ENCODE peak calls at places on chromosomes 1 and 21, in ten cellular contexts. O, M, P, C, K, S, T, V, J and H are unnamed samples.

GRCh38 chr1:198597690-198598430 is 41.0 kb upstream of the PTPRC start:
- DNase-seq in O (no peak), M (no peak), P (no peak), C (no peak), K (no peak), S (no peak), T (no peak), V (no peak), J (no peak), H (no peak)

GRCh38 chr1:23475134-23475628 is 8.8 kb downstream of the ASAP3 start:
- DNase-seq in O (peak), M (peak), P (no peak), C (no peak), K (no peak), S (no peak), T (no peak), V (no peak), J (no peak), H (no peak)

GRCh38 chr1:221688488-221688843 is 53.4 kb downstream of the DUSP10 start:
- DNase-seq in O (no peak), M (no peak), P (no peak), C (no peak), K (no peak), S (no peak), T (no peak), V (no peak), J (no peak), H (no peak)

GRCh38 chr1:110211503-110212164 is 1.5 kb downstream of the KCNC4 start:
- DNase-seq in O (no peak), M (no peak), P (peak), C (no peak), K (peak), S (no peak), T (peak), V (peak), J (peak), H (no peak)

GRCh38 chr1:198523183-198523942 is 17.1 kb downstream of the ATP6V1G3 start:
- DNase-seq in O (no peak), M (no peak), P (no peak), C (no peak), K (no peak), S (no peak), T (no peak), V (no peak), J (no peak), H (no peak)

GRCh38 chr1:178093958-178094751 is at the start of gene RASAL2:
- DNase-seq in O (peak), M (no peak), P (no peak), C (no peak), K (peak), S (no peak), T (peak), V (no peak), J (no peak), H (no peak)

GRCh38 chr1:8817413-8818324 is at the start of gene RERE:
- DNase-seq in O (peak), M (peak), P (peak), C (peak), K (peak), S (no peak), T (peak), V (peak), J (peak), H (peak)

GRCh38 chr1:156707486-156708244 is 2.3 kb upstream of the CRABP2 start:
- DNase-seq in O (no peak), M (no peak), P (no peak), C (no peak), K (no peak), S (no peak), T (no peak), V (no peak), J (no peak), H (no peak)

GRCh38 chr1:71049951-71050598 is 2.5 kb upstream of the PTGER3 start:
- DNase-seq in O (peak), M (peak), P (no peak), C (no peak), K (no peak), S (no peak), T (no peak), V (no peak), J (no peak), H (no peak)

GRCh38 chr1:12056331-12056841 is 6.7 kb upstream of the TNFRSF8 start:
- DNase-seq in O (no peak), M (no peak), P (no peak), C (peak), K (no peak), S (no peak), T (no peak), V (no peak), J (no peak), H (peak)

GRCh38 chr1:9078949-9079500 is 9.6 kb upstream of the SLC2A5 start:
- DNase-seq in O (no peak), M (no peak), P (no peak), C (no peak), K (no peak), S (no peak), T (no peak), V (no peak), J (no peak), H (no peak)

GRCh38 chr1:84143796-84144565 is at the start of gene PRKACB:
- DNase-seq in O (no peak), M (no peak), P (no peak), C (peak), K (no peak), S (no peak), T (no peak), V (no peak), J (no peak), H (no peak)

GRCh38 chr1:158527190-158527815 is 26.9 kb downstream of the OR6Y1 start:
- DNase-seq in O (no peak), M (no peak), P (no peak), C (no peak), K (no peak), S (no peak), T (no peak), V (no peak), J (no peak), H (no peak)

GRCh38 chr21:37700641-37701202 is 215.5 kb downstream of the KCNJ6 start:
- DNase-seq in O (peak), M (peak), P (no peak), C (no peak), K (no peak), S (no peak), T (peak), V (no peak), J (no peak), H (no peak)

GRCh38 chr1:41333146-41333784 is 28.0 kb upstream of the FOXO6 start:
- DNase-seq in O (no peak), M (peak), P (peak), C (no peak), K (peak), S (no peak), T (no peak), V (no peak), J (no peak), H (no peak)

GRCh38 chr1:66271216-66271903 is 262.6 kb upstream of the SGIP1 start:
- DNase-seq in O (peak), M (peak), P (peak), C (no peak), K (no peak), S (no peak), T (peak), V (no peak), J (no peak), H (no peak)

GRCh38 chr1:219120625-219121544 is 52.8 kb upstream of the LYPLAL1 start:
- DNase-seq in O (peak), M (peak), P (no peak), C (no peak), K (no peak), S (no peak), T (peak), V (no peak), J (no peak), H (no peak)

GRCh38 chr1:172141351-172142000 is 279.0 kb upstream of the C1orf105 start:
- DNase-seq in O (no peak), M (no peak), P (no peak), C (no peak), K (no peak), S (no peak), T (no peak), V (no peak), J (no peak), H (no peak)

GRCh38 chr1:225467193-225468020 is 39.6 kb upstream of the LBR start:
- DNase-seq in O (peak), M (no peak), P (peak), C (peak), K (peak), S (no peak), T (peak), V (peak), J (peak), H (peak)

GRCh38 chr1:109213824-109214693 is at the start of gene SARS1:
- DNase-seq in O (peak), M (no peak), P (peak), C (peak), K (peak), S (peak), T (peak), V (peak), J (peak), H (peak)

GRCh38 chr1:215719569-215719968 is 152.5 kb downstream of the KCTD3 start:
- DNase-seq in O (no peak), M (no peak), P (no peak), C (no peak), K (no peak), S (no peak), T (no peak), V (no peak), J (no peak), H (no peak)

GRCh38 chr1:55107111-55107510 is 67.8 kb downstream of the PCSK9 start:
- DNase-seq in O (no peak), M (no peak), P (no peak), C (no peak), K (no peak), S (no peak), T (no peak), V (no peak), J (no peak), H (no peak)

GRCh38 chr1:182990413-182991144 is 32.6 kb upstream of the LAMC1 start:
- DNase-seq in O (peak), M (no peak), P (no peak), C (no peak), K (no peak), S (no peak), T (no peak), V (no peak), J (no peak), H (no peak)